ENCODE peak calls at places on chromosomes 11 and 22, in five cellular contexts. D is adrenal gland, J is cardiac muscle cell, Z is MM.1S, U is heart left ventricle. P is an unnamed sample.

GRCh38 chr11:48025983-48026340 is 45.6 kb downstream of the PTPRJ start:
- DNase-seq in Z (no peak), D (no peak), J (no peak), U (no peak), P (no peak)

GRCh38 chr22:49042066-49042465 is 785.6 kb downstream of the BRD1 start:
- DNase-seq in U (no peak), J (no peak), Z (no peak), D (no peak), P (peak; percentile 4)

GRCh38 chr11:2963112-2963754 is 28.9 kb downstream of the NAP1L4 start:
- DNase-seq in D (no peak), J (no peak), Z (no peak), U (no peak), P (no peak)

GRCh38 chr22:50252081-50253045 is 1.3 kb upstream of the HDAC10 start:
- DNase-seq in J (peak; percentile 71), U (peak; percentile 77), Z (peak; percentile 53), D (peak; percentile 73), P (no peak)

GRCh38 chr22:38124236-38124974 is 13.9 kb upstream of the BAIAP2L2 start:
- DNase-seq in D (no peak), U (no peak), Z (no peak), J (no peak), P (no peak)

GRCh38 chr11:103703954-103704353 is 332.5 kb upstream of the DDI1 start:
- DNase-seq in D (no peak), U (no peak), Z (no peak), J (no peak), P (no peak)

GRCh38 chr11:119025978-119026766 is 4.5 kb downstream of the SLC37A4 start:
- DNase-seq in U (no peak), J (no peak), Z (no peak), D (no peak), P (no peak)

GRCh38 chr11:110433393-110434333 is 3.9 kb downstream of the FDX1 start:
- DNase-seq in D (no peak), U (no peak), J (peak; percentile 48), Z (peak; percentile 50), P (no peak)

GRCh38 chr11:2300290-2300935 is 1.3 kb downstream of the C11orf21 start:
- DNase-seq in Z (no peak), D (peak; percentile 10), U (no peak), J (no peak), P (peak; percentile 79)

GRCh38 chr11:122649133-122649532 is 6.4 kb upstream of the UBASH3B start:
- DNase-seq in D (no peak), U (no peak), J (peak; percentile 67), Z (no peak), P (no peak)

GRCh38 chr11:33125611-33126010 is 35.7 kb downstream of the CSTF3 start:
- DNase-seq in D (no peak), J (no peak), U (no peak), Z (no peak), P (no peak)

GRCh38 chr11:33128739-33129138 is 32.5 kb downstream of the CSTF3 start:
- DNase-seq in J (no peak), D (no peak), U (no peak), Z (no peak), P (no peak)

DNA sequence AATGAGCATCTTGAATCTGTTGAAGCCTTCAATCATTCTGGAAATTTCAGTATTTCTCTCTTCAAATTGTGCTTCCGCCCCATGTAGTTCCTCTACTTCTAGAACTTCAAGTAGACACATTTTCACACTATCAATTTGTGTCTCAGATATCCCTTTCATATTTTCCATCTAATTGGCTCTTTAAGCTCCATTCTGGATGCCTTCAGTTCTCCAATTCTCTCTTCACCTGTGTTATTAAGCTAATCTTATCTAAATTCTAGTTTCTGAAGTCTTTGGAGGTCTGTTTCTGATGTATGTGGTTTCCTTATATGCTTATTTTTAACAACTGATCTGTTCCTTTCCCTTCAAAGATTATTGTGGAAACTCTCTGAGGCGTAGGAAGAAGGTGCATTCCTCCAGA is 36.3 kb downstream of the CSTF3 start:
- DNase-seq in Z (no peak), D (no peak), J (no peak), U (no peak), P (no peak)
- H3K4me1 ChIP-seq in Z (no peaks in the 10 kb centered on the region), D (no peaks in the 10 kb centered on the region), J (no peaks in the 10 kb centered on the region), U (no peaks in the 10 kb centered on the region), P (no peaks in the 10 kb centered on the region)

GRCh38 chr22:27783436-27784098 is 18.0 kb downstream of the MN1 start:
- DNase-seq in U (no peak), J (no peak), Z (no peak), D (no peak), P (no peak)
- H3K27me3 ChIP-seq in U (no peaks in the 10 kb centered on the region), J (no peaks in the 10 kb centered on the region), Z (peaks cover 88% of the 10 kb centered on the region), D (no peaks in the 10 kb centered on the region), P (no peaks in the 10 kb centered on the region)

DNA sequence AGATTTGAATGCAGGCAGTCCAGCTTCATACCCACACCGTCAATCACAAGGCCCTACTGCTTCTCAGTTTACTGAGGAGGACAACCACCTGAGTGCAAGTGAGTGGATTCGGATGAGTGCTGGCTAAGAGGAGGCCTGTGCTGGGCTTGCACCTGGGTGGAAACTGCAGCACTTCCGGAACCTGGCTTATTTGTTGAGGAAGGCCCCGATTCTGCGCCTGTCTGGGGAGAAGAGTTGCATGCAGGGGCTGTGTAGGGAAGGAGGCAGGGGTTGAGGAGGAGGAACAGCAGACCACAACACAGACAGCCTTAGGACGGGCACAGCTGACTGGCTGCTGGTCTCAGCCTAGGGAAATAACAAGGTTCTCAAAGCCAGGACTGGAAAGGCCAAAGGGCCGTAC is 20.8 kb downstream of the ABTB2 start:
- DNase-seq in U (no peak), J (no peak), D (no peak), Z (no peak), P (no peak)
- H3K4me1 ChIP-seq in U (peaks cover 8% of the 10 kb centered on the region), J (peaks cover 11% of the 10 kb centered on the region), D (peaks cover 1% of the 10 kb centered on the region), Z (no peaks in the 10 kb centered on the region), P (peaks cover 7% of the 10 kb centered on the region)

GRCh38 chr22:37069319-37069718 is 17.8 kb downstream of the KCTD17 start:
- DNase-seq in D (no peak), U (no peak), Z (no peak), J (no peak), P (no peak)
- H3K27me3 ChIP-seq in D (peaks cover 29% of the 10 kb centered on the region), U (peaks cover 46% of the 10 kb centered on the region), Z (peaks cover 85% of the 10 kb centered on the region), J (peaks cover 54% of the 10 kb centered on the region), P (peaks cover 43% of the 10 kb centered on the region)

GRCh38 chr22:42303304-42304020 is 33.0 kb upstream of the TCF20 start:
- DNase-seq in U (no peak), Z (no peak), J (no peak), D (no peak), P (no peak)

GRCh38 chr22:42299586-42300285 is 29.3 kb upstream of the TCF20 start:
- DNase-seq in Z (peak; percentile 29), U (no peak), D (no peak), J (peak; percentile 16), P (no peak)

GRCh38 chr22:42300286-42301071 is 30.0 kb upstream of the TCF20 start:
- DNase-seq in D (no peak), J (no peak), Z (no peak), U (no peak), P (no peak)

GRCh38 chr22:42301742-42302102 is 31.3 kb upstream of the TCF20 start:
- DNase-seq in U (no peak), Z (no peak), D (no peak), J (no peak), P (no peak)

GRCh38 chr22:42301072-42301741 is 30.8 kb upstream of the TCF20 start:
- DNase-seq in Z (no peak), J (no peak), D (no peak), U (no peak), P (no peak)
- H3K4me1 ChIP-seq in Z (no peaks in the 10 kb centered on the region), J (peaks cover 32% of the 10 kb centered on the region), D (peaks cover 13% of the 10 kb centered on the region), U (peaks cover 16% of the 10 kb centered on the region), P (peaks cover 25% of the 10 kb centered on the region)

P was measured in suprapubic skin.